ENCODE peak calls at places on chromosomes 5 and 9, in nine cellular contexts. I is right atrium auricular region; A is transverse colon; D is ovary; Z is effector memory CD4-positive, alpha-beta T cell; L is IMR-90; H is caudate nucleus; Q is cardiac muscle cell; B is brain microvascular endothelial cell. U is an unnamed sample.

GRCh38 chr9:104961238-104961637 is 33.3 kb upstream of the ABCA1 start:
- DNase-seq in Q (no peak), B (peak; percentile 57), Z (no peak), H (no peak), D (no peak), L (peak; percentile 83), A (peak; percentile 69), I (no peak), U (no peak)

GRCh38 chr9:20189871-20190270 is 401.0 kb upstream of the SLC24A2 start:
- DNase-seq in D (no peak), H (no peak), B (no peak), A (no peak), L (no peak), Z (no peak), Q (no peak), I (no peak), U (no peak)

GRCh38 chr5:110536120-110537115 is 190.1 kb downstream of the TMEM232 start:
- DNase-seq in D (no peak), A (no peak), I (no peak), Q (no peak), L (no peak), Z (no peak), B (no peak), H (no peak), U (peak; percentile 19)

GRCh38 chr5:146052780-146053179 is 52.6 kb downstream of the PLAC8L1 start:
- DNase-seq in Q (peak; percentile 29), B (no peak), Z (no peak), A (no peak), L (no peak), I (peak; percentile 44), H (no peak), D (no peak), U (no peak)

GRCh38 chr9:90921104-90921503 is 119.5 kb downstream of the SYK start:
- DNase-seq in A (peak; percentile 44), I (peak; percentile 71), D (no peak), Z (no peak), L (no peak), H (no peak), B (no peak), Q (no peak), U (peak; percentile 22)

GRCh38 chr5:159362190-159362589 is 31.9 kb upstream of the IL12B start:
- DNase-seq in I (no peak), H (no peak), Q (no peak), L (no peak), Z (no peak), A (no peak), D (no peak), B (no peak), U (no peak)

GRCh38 chr9:13082796-13083195 is 196.7 kb downstream of the MPDZ start:
- DNase-seq in A (no peak), I (no peak), D (no peak), B (no peak), Q (no peak), Z (no peak), L (no peak), H (no peak), U (no peak)

GRCh38 chr5:132073231-132074013 is at the start of gene CSF2:
- DNase-seq in A (no peak), H (no peak), I (no peak), B (peak; percentile 15), Q (no peak), L (peak; percentile 40), Z (no peak), D (no peak), U (no peak)

GRCh38 chr5:176630681-176631222 is 277 bp downstream of the EIF4E1B start:
- DNase-seq in Q (no peak), A (no peak), I (no peak), H (no peak), Z (no peak), B (no peak), D (no peak), L (no peak), U (no peak)

GRCh38 chr5:169178754-169179153 is 122.2 kb downstream of the SLIT3 start:
- DNase-seq in D (no peak), H (peak; percentile 12), B (no peak), L (no peak), Q (no peak), Z (no peak), A (no peak), I (no peak), U (no peak)

GRCh38 chr9:97849980-97850379 is 3.0 kb upstream of the FOXE1 start:
- DNase-seq in D (no peak), L (no peak), H (no peak), A (no peak), Z (no peak), I (no peak), B (no peak), Q (no peak), U (no peak)

GRCh38 chr5:33048315-33048714 is 337.2 kb downstream of the NPR3 start:
- DNase-seq in B (peak; percentile 21), I (no peak), H (no peak), Z (no peak), A (no peak), D (no peak), L (no peak), Q (no peak), U (no peak)

GRCh38 chr5:10635257-10635860 is 71.5 kb downstream of the ANKRD33B start:
- DNase-seq in B (peak; percentile 67), Z (no peak), I (no peak), H (no peak), Q (no peak), A (no peak), L (peak; percentile 80), D (no peak), U (no peak)

GRCh38 chr9:111271481-111272080 is 58.4 kb downstream of the OR2K2 start:
- DNase-seq in A (no peak), Q (peak; percentile 17), Z (no peak), L (peak; percentile 65), I (no peak), B (no peak), D (no peak), H (no peak), U (no peak)

GRCh38 chr9:121736964-121737462 is 85.6 kb downstream of the DAB2IP start:
- DNase-seq in H (no peak), D (no peak), Z (no peak), A (peak; percentile 89), B (no peak), L (no peak), I (no peak), Q (no peak), U (no peak)

GRCh38 chr5:127029513-127030258 is 672 bp downstream of the MARCHF3 start:
- DNase-seq in H (no peak), Z (peak; percentile 6), Q (peak; percentile 60), D (peak; percentile 22), B (peak; percentile 59), L (peak; percentile 65), A (peak; percentile 79), I (peak; percentile 65), U (peak; percentile 43)

GRCh38 chr9:120080781-120081180 is 499.2 kb downstream of the CDK5RAP2 start:
- DNase-seq in Z (no peak), L (no peak), Q (no peak), D (no peak), I (no peak), H (no peak), A (no peak), B (no peak), U (no peak)
- H3K27ac ChIP-seq in Z (no peak overlapping the region), L (no peak overlapping the region), Q (no peak overlapping the region), D (no peak overlapping the region), I (no peak overlapping the region), H (no peak overlapping the region), A (no peak overlapping the region), B (no peak overlapping the region), U (no peak overlapping the region)

DNA sequence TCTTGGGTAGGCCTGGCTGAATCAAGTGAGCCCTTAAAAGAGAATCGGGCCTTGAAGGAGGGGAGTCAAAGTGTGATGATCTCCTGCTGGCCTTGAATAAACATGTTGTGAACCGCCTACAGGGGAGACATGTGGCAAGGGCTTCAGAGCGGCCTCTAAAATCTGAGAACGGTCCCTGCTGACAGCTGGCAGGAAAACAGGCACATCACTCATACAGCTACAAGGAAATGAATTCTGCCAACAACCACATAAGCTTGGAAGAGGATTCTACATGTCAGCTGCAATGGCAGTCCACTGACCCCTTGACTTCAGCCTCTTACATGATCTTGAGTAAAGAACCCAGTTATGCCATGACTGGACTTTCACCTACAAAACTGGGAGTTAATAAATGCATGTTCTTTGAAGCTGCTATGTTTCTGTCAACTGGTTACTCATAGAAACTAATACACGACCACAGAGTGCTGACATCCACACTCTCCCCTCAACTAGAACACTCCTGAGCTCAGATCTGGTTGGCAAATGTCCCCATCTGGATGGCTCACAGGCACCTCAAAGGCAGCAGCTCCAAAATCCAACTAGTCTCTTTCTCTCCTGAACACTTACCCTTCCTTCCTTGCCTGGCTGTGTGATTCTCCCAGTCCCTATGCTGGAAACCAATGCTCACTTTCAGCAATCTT is 333.1 kb downstream of the ASTN2 start:
- DNase-seq in D (no peak), H (peak; percentile 4), L (no peak), I (no peak), Q (no peak), A (no peak), Z (no peak), B (no peak), U (no peak)
- H3K27ac ChIP-seq in D (no peak overlapping the region), H (no peak overlapping the region), L (no peak overlapping the region), I (no peak overlapping the region), Q (no peak overlapping the region), A (no peak overlapping the region), Z (no peak overlapping the region), B (no peak overlapping the region), U (no peak overlapping the region)

DNA sequence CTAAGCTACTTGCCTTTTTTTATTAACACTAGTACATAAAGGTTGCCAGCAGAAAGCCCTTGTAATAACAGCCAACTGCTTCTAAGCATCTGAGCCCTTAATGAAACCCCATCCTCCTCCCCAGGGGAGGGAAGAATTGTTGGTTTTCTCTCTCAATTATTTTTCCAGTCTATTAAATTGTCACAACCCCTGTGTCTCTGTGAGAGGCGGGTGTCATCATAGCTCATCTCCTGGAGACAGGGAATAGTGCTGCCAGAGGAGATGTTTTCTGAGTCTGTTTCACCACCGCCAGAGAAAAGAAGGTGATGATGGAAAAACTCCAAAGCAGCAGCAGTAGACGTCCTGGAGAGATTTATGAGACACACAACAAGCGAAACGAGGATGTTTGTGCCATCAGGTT is 271.1 kb upstream of the NMUR2 start:
- DNase-seq in Q (no peak), A (no peak), D (no peak), I (no peak), H (no peak), Z (no peak), L (no peak), B (no peak), U (no peak)
- H3K27ac ChIP-seq in Q (no peak overlapping the region), A (no peak overlapping the region), D (no peak overlapping the region), I (no peak overlapping the region), H (no peak overlapping the region), Z (no peak overlapping the region), L (no peak overlapping the region), B (no peak overlapping the region), U (no peak overlapping the region)

DNA sequence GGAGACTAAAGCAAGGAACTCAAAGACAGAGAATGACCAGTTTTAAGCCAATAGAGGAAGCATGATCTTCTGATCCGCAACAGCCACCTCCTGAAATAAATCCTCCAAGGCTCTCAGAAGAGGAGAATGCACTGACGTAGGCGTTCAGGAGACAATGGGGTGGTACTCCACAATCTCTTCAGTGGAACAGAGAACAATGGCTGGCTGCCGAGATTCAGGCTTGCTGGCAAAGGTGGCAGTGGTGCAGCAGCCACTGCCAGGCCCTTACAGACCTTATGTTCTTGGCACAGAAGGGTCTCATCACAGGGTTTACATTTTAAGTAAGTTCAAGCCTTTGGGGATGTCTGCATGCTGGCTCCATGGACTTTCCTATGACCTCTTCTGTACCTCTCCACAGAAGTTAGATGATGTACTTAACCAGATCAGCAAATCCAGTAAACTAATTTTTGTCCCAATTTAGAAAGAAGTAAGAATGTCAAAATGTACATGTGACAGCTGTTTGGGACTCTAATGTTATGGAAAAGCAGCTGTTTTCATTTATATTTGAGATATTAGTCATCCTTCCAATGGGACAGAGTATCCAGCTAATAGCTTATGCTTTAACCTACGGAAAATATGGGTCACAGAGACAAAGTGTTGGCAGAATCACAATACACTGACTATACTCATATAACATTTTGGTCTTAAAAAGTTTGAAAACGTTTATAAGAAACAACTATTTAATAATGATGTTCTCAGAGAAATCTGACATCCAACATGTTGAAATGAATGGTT is 181.0 kb downstream of the MAPKAP1 start:
- DNase-seq in Q (no peak), A (no peak), I (no peak), B (no peak), L (peak; percentile 89), Z (no peak), D (no peak), H (no peak), U (no peak)
- H3K27ac ChIP-seq in Q (no peak overlapping the region), A (peak overlapping the region; percentile 56), I (no peak overlapping the region), B (no peak overlapping the region), L (peak overlapping the region; percentile 91), Z (no peak overlapping the region), D (no peak overlapping the region), H (no peak overlapping the region), U (no peak overlapping the region)